ENCODE peak calls at places on chromosomes 5 and 9, in five cellular contexts. O, U, T, K and X are unnamed samples.

GRCh38 chr5:117207088-117207668 is 632.6 kb upstream of the SEMA6A start:
- DNase-seq in O (no peak), U (no peak), T (no peak), K (no peak), X (no peak)

GRCh38 chr5:154523104-154523503 is 45.1 kb upstream of the HAND1 start:
- DNase-seq in O (no peak), U (no peak), T (no peak), K (no peak), X (no peak)

GRCh38 chr5:42641321-42642005 is 115.2 kb upstream of the CCDC152 start:
- DNase-seq in O (no peak), U (no peak), T (peak; percentile 14), K (peak; percentile 86), X (no peak)

GRCh38 chr5:38672059-38672791 is 115.8 kb upstream of the LIFR start:
- DNase-seq in O (peak; percentile 64), U (peak; percentile 21), T (peak; percentile 43), K (peak; percentile 89), X (peak; percentile 64)

GRCh38 chr5:68924490-68925145 is 169.2 kb upstream of the SLC30A5 start:
- DNase-seq in O (peak; percentile 86), U (peak; percentile 47), T (peak; percentile 89), K (peak; percentile 25), X (peak; percentile 89)

GRCh38 chr5:157384971-157385709 is 74.9 kb upstream of the NIPAL4 start:
- DNase-seq in O (no peak), U (peak; percentile 98), T (peak; percentile 99), K (peak; percentile 98), X (peak; percentile 100)

GRCh38 chr5:59188415-59189225 is 605.7 kb downstream of the RAB3C start:
- DNase-seq in O (peak; percentile 58), U (peak; percentile 81), T (peak; percentile 44), K (peak; percentile 28), X (peak; percentile 63)

GRCh38 chr9:131873361-131873760 is 133.5 kb upstream of the RAPGEF1 start:
- DNase-seq in O (no peak), U (no peak), T (no peak), K (no peak), X (no peak)

GRCh38 chr5:55701462-55702103 is 10.5 kb downstream of the SLC38A9 start:
- DNase-seq in O (no peak), U (no peak), T (no peak), K (no peak), X (no peak)

DNA sequence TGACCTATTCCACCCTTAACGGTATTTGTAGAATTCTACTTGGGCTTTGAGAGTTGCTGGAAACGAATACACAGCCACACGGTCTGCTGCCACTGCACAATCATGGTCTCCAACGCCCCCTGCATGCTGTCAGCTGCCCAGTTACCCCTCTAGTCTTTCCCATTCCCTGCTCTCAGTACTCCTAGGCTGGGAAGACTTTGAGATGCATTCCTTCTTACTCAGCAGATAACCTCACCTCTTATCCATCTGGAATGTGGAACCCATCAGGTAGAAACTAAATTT is 92.8 kb downstream of the ANKH start:
- DNase-seq in O (no peak), U (no peak), T (no peak), K (no peak), X (no peak)
- H3K4me2 ChIP-seq in O (no peak overlapping the region), U (no peak overlapping the region), T (no peak overlapping the region), K (no peak overlapping the region), X (no peak overlapping the region)

DNA sequence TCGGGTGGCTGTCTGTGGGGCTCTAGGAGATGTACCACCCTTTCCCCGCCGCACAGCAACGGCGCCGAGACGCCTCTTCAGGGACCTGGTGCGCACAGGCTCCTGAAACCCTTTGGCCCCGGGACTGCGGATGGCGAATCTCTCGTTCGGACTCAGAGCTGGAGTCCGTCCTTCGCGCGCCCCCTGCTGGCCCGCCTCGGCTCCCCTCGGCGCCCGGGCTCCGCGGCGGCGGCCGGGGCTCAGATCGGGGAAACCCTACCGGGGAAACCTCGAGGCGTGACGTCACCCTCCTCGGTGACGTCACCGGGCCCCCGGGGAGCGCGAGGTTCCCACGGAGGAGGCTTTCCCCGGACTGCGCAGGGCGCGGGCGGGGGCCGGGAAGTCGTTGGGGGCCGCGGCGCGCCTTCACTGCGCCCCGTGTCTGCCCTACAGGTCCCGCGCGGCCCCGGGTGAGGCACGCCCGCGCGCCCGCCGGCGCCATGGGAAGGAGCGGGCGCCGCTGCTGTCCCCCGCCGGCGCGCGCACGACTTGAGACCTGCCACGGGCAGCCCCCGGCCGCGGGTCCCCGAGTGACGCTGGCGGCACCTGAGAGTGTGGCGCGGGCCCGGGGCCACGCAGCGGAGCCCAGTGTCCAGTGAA is 7.9 kb downstream of the PRR7 start:
- DNase-seq in O (peak; percentile 79), U (peak; percentile 92), T (peak; percentile 51), K (peak; percentile 94), X (peak; percentile 82)
- TF ChIP-seq EZH2 in O (no peak), U (no peak), T (no peak), K (no peak), X (no peak)

GRCh38 chr5:219492-219891 is 1.4 kb downstream of the SDHA start:
- DNase-seq in O (no peak), U (peak; percentile 74), T (peak; percentile 48), K (peak; percentile 45), X (peak; percentile 59)

GRCh38 chr5:220008-220407 is 1.9 kb downstream of the SDHA start:
- DNase-seq in O (no peak), U (peak; percentile 50), T (no peak), K (no peak), X (no peak)

GRCh38 chr5:228886-229285 is 10.8 kb downstream of the SDHA start:
- DNase-seq in O (no peak), U (no peak), T (no peak), K (no peak), X (no peak)

GRCh38 chr5:225334-225733 is 7.2 kb downstream of the SDHA start:
- DNase-seq in O (no peak), U (no peak), T (no peak), K (no peak), X (no peak)

DNA sequence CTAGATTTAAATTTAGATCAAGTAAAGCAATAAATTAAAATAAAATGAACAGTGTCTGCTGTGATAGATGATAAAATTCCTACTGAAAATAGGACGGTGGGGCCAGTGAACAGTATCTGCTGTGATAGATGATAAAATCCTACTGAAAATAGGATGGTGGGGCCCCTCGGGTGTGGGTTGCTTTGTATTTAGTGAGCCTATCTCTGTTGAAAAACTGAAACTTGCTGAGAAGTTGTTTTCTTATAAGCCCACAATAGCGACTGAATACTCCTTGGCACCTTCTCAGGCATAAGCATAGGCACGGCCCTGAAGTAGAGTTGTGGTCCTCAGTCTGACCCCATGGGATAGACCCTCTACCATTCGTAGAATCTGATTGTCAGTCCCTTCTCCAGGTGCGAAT is 5.7 kb downstream of the SDHA start:
- DNase-seq in O (no peak), U (no peak), T (no peak), K (no peak), X (no peak)
- H3K4me2 ChIP-seq in O (no peak overlapping the region), U (no peak overlapping the region), T (no peak overlapping the region), K (no peak overlapping the region), X (no peak overlapping the region)

GRCh38 chr5:77632526-77633268 is 5.8 kb downstream of the OTP start:
- DNase-seq in O (no peak), U (no peak), T (no peak), K (no peak), X (no peak)
- TF ChIP-seq EZH2 in O (peak; percentile 55), U (peak; percentile 58), T (peak; percentile 72), K (no peak), X (peak; percentile 93)

DNA sequence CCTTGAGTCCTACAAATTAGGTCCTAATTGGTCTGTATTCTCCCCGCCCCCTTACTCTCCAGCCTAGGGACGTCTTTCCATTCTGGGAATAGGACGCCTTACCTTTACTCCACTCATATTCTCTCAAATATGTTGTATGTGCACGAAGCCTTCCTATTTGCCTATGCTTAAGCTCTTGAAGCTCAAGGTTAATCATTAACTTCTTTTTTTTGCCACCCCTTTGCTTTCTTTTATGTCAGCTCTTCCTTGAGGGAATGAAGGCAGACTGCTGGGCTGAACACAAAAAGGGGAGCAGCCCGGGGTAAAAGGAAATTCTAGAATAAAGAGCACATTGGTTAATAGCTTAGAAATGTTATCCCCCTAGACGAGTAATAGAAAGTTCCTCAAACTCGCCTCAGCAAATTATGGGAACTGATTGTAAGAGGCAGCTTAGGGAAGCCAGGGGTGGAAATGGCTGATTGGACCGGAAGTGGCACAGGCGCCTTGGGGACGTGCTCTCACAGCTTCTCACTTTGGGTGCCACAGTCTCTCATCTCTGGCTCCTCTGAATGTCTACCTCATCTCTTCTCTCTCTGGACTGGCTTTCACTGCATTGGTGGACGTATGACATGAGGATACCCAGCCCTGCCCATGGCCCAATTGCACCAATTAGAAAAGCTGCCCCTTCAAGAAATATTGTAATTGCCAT is 122.3 kb upstream of the IL12B start:
- DNase-seq in O (no peak), U (no peak), T (no peak), K (no peak), X (no peak)
- H3K4me2 ChIP-seq in O (no peak overlapping the region), U (no peak overlapping the region), T (no peak overlapping the region), K (no peak overlapping the region), X (no peak overlapping the region)